ENCODE peak calls at places on chromosomes 5 and 9, in five cellular contexts. W, H, I, Q and Z are unnamed samples.
A peak's percentile ranks its signal among the peaks of the same experiment; 100 is the strongest.

GRCh38 chr5:80204808-80205614 is 50.8 kb downstream of the SERINC5 start:
- DNase-seq in W (peak; percentile 76), Q (peak; percentile 57), H (no peak), I (peak; percentile 95), Z (no peak)

GRCh38 chr9:124216474-124217176 is 41.1 kb upstream of the NEK6 start:
- DNase-seq in I (no peak), W (no peak), Q (no peak), H (no peak), Z (no peak)

GRCh38 chr9:133873006-133873780 is 118.9 kb downstream of the VAV2 start:
- DNase-seq in Q (no peak), H (no peak), I (no peak), W (no peak), Z (no peak)

GRCh38 chr5:112127856-112128255 is 291.2 kb downstream of the EPB41L4A start:
- DNase-seq in I (no peak), Q (no peak), H (no peak), W (peak; percentile 10), Z (no peak)

GRCh38 chr5:171989946-171990712 is 16.3 kb downstream of the FBXW11 start:
- DNase-seq in Q (no peak), W (no peak), H (no peak), I (no peak), Z (no peak)

GRCh38 chr5:73496984-73497457 is 1.2 kb upstream of the BTF3 start:
- DNase-seq in Q (peak; percentile 50), I (peak; percentile 90), W (peak; percentile 72), H (no peak), Z (peak; percentile 80)

GRCh38 chr5:97071101-97071500 is 71.3 kb downstream of the LIX1 start:
- DNase-seq in I (no peak), W (peak; percentile 93), H (no peak), Q (no peak), Z (no peak)

GRCh38 chr5:163357636-163358035 is 79.8 kb upstream of the CCNG1 start:
- DNase-seq in H (no peak), W (no peak), I (no peak), Q (no peak), Z (no peak)

GRCh38 chr5:14449052-14449661 is 132.4 kb upstream of the OTULINL start:
- DNase-seq in W (peak; percentile 86), Q (no peak), I (no peak), H (no peak), Z (no peak)

GRCh38 chr5:73299665-73300435 is 126.9 kb downstream of the TMEM174 start:
- DNase-seq in H (peak; percentile 73), I (no peak), W (peak; percentile 23), Q (no peak), Z (no peak)

GRCh38 chr9:128067898-128068655 is at the start of gene SLC25A25:
- DNase-seq in H (peak; percentile 100), Q (peak; percentile 97), W (peak; percentile 99), I (peak; percentile 98), Z (peak; percentile 99)

GRCh38 chr5:17312358-17312757 is 94.9 kb downstream of the BASP1 start:
- DNase-seq in W (no peak), I (no peak), Q (no peak), H (no peak), Z (peak; percentile 31)

GRCh38 chr5:167759411-167759821 is 532.0 kb upstream of the WWC1 start:
- DNase-seq in W (peak; percentile 61), Q (no peak), H (no peak), I (no peak), Z (peak; percentile 9)
- TF ChIP-seq MAFK in W (no peak), Q (no peak), H (no peak), I (no peak), Z (no peak)

DNA sequence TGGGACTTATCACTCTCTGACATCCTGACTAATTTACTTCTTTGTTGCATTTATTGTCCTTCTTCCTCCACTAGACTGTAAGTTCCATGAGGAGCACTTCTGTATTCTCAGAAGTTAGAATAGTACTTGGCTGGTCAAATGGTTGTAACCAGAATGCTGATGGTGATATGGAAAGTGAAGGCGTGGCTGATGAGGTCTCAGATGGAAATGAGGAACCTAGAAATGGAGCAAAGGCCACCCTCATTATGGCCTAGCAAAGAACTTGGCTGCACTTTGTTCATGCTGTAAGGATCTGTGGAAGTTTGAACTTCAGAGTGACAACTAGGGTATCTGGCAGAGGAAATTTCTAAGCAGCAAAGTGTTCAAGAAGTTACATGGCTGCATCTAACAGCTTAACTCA is 15.1 kb upstream of the SLC22A5 start:
- DNase-seq in I (no peak), Q (no peak), H (no peak), W (no peak), Z (no peak)
- TF ChIP-seq MAFK in I (no peak), Q (no peak), H (no peak), W (no peak), Z (no peak)

GRCh38 chr9:95286151-95286550 is 31.4 kb downstream of the FANCC start:
- DNase-seq in Q (no peak), H (no peak), W (peak; percentile 30), I (no peak), Z (no peak)
- TF ChIP-seq MAFK in Q (no peak), H (no peak), W (no peak), I (no peak), Z (no peak)

DNA sequence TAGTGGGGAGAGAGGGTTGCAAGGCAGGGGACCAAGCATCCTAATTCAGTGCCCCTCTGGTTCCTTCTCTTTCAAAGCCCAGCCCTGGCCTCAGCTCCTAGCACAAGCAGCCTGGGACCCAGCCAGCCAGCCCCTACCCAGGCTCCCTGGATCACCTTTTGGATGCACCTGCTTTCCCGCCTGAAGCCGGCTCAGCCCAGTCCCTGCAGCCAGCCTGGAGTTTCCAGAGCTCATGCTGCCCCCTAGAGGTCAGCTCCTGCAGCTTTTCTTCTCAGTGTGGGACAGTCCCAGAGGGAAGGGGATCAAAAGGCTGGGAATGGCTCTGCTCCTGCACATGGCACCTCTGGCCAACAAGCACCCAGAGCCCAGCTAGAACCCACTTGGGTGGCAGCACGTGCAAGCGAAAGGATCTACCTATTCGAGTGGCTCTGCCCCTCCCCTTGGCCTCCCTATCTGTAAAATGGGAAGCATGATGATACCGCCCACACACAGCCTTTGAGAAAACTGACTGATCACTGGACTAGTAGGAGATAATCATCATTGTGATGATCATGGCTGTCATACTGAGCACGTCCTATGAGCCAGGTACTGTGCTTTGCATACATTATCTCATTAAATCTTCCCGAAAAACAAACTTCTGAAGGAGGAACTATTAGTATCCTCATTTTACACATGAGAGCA is 48.6 kb upstream of the C5orf58 start:
- DNase-seq in Q (peak; percentile 72), I (peak; percentile 49), H (peak; percentile 90), W (peak; percentile 37), Z (peak; percentile 66)
- TF ChIP-seq MAFK in Q (no peak), I (no peak), H (no peak), W (no peak), Z (no peak)

GRCh38 chr9:129863059-129863690 is 27.9 kb downstream of the USP20 start:
- DNase-seq in Q (peak; percentile 98), W (peak; percentile 81), H (no peak), I (no peak), Z (no peak)
- TF ChIP-seq MAFK in Q (peak; percentile 89), W (no peak), H (no peak), I (no peak), Z (no peak)

DNA sequence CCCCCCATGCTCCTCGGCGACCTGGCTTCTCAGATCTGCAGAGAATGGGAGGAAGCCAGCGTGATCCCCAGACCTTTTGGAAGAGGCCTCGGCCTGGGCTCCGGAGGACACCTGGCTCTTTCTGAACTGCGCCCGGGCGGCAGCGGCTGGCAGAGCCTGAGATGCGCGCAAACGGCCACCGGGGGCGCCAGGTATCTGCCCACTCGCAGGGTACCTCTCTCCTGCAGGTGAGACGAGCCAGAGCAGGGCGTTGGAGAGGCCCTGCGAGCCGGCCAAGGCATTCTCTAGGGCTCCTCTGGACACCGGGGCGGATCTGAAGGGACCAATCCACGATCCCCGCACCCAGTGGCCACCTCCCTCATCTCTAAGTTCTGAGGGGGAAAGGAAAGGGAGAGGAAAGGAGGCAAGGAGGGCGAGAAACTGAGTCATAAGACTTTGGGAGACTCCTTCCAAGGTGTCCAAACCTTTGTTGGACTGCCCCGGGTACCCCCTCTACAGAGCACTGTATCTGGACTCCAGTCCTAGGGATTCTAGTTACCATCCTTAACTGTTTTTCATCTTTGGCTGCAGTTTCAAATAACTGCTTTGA is 55.0 kb upstream of the SLC46A2 start:
- DNase-seq in W (no peak), Q (peak; percentile 21), I (peak; percentile 15), H (peak; percentile 94), Z (peak; percentile 16)
- TF ChIP-seq MAFK in W (no peak), Q (no peak), I (no peak), H (no peak), Z (no peak)